ENCODE peak calls at places on chromosomes 16 and 17, in four cellular contexts. One of them, this sample, is unnamed. For H3K4me1, the result is how much of the 10 kb centered on the place peaks cover.

GRCh38 chr16:8931864-8932263 is 31.8 kb downstream of the USP7 start:
- DNase-seq in spleen: no peak
- DNase-seq in heart left ventricle: peak
- DNase-seq in left ventricle myocardium inferior: peak
- DNase-seq in this sample: no peak

GRCh38 chr17:43356999-43357398 is 41.8 kb upstream of the ARL4D start:
- DNase-seq in heart left ventricle: no peak
- DNase-seq in left ventricle myocardium inferior: no peak
- DNase-seq in spleen: no peak
- DNase-seq in this sample: no peak

GRCh38 chr17:31580331-31581021 is 189.0 kb downstream of the RAB11FIP4 start:
- DNase-seq in spleen: no peak
- DNase-seq in heart left ventricle: no peak
- DNase-seq in left ventricle myocardium inferior: no peak
- DNase-seq in this sample: peak

GRCh38 chr17:50686494-50687199 is 21.1 kb downstream of the ANKRD40 start:
- DNase-seq in heart left ventricle: peak
- DNase-seq in left ventricle myocardium inferior: no peak
- DNase-seq in spleen: no peak
- DNase-seq in this sample: peak

GRCh38 chr17:49969134-49969759 is at the start of gene DLX4:
- DNase-seq in heart left ventricle: no peak
- DNase-seq in spleen: no peak
- DNase-seq in left ventricle myocardium inferior: no peak
- DNase-seq in this sample: no peak

GRCh38 chr17:45705123-45706009 is 78.8 kb upstream of the CRHR1 start:
- DNase-seq in spleen: no peak
- DNase-seq in left ventricle myocardium inferior: no peak
- DNase-seq in heart left ventricle: no peak
- DNase-seq in this sample: no peak

GRCh38 chr17:45771473-45771959 is 12.6 kb upstream of the CRHR1 start:
- DNase-seq in spleen: no peak
- DNase-seq in heart left ventricle: no peak
- DNase-seq in left ventricle myocardium inferior: no peak
- DNase-seq in this sample: no peak

GRCh38 chr17:42667088-42667951 is 8.2 kb downstream of the TUBG2 start:
- DNase-seq in heart left ventricle: peak
- DNase-seq in spleen: peak
- DNase-seq in left ventricle myocardium inferior: no peak
- DNase-seq in this sample: no peak

GRCh38 chr16:70482624-70483023 is 28.2 kb downstream of the FCSK start:
- DNase-seq in left ventricle myocardium inferior: no peak
- DNase-seq in spleen: no peak
- DNase-seq in heart left ventricle: no peak
- DNase-seq in this sample: no peak
- H3K27ac ChIP-seq in left ventricle myocardium inferior: no peak
- H3K27ac ChIP-seq in spleen: no peak
- H3K27ac ChIP-seq in heart left ventricle: no peak
- H3K27ac ChIP-seq in this sample: no peak

GRCh38 chr16:4383591-4384495 is 12.2 kb downstream of the VASN start:
- DNase-seq in spleen: no peak
- DNase-seq in left ventricle myocardium inferior: no peak
- DNase-seq in heart left ventricle: no peak
- DNase-seq in this sample: no peak
- H3K4me1 ChIP-seq in spleen: under half
- H3K4me1 ChIP-seq in left ventricle myocardium inferior: half or more
- H3K4me1 ChIP-seq in heart left ventricle: under half
- H3K4me1 ChIP-seq in this sample: half or more

GRCh38 chr16:2163211-2163881 is 7.8 kb downstream of the TRAF7 start:
- DNase-seq in heart left ventricle: no peak
- DNase-seq in spleen: no peak
- DNase-seq in left ventricle myocardium inferior: no peak
- DNase-seq in this sample: no peak
- H3K27ac ChIP-seq in heart left ventricle: no peak
- H3K27ac ChIP-seq in spleen: no peak
- H3K27ac ChIP-seq in left ventricle myocardium inferior: no peak
- H3K27ac ChIP-seq in this sample: no peak

GRCh38 chr16:69926241-69926640 is 24.9 kb upstream of the CLEC18A start:
- DNase-seq in heart left ventricle: no peak
- DNase-seq in left ventricle myocardium inferior: no peak
- DNase-seq in spleen: no peak
- DNase-seq in this sample: no peak

GRCh38 chr16:69927056-69927757 is 23.9 kb upstream of the CLEC18A start:
- DNase-seq in spleen: no peak
- DNase-seq in heart left ventricle: peak
- DNase-seq in left ventricle myocardium inferior: peak
- DNase-seq in this sample: peak

GRCh38 chr16:69924777-69925191 is 26.4 kb upstream of the CLEC18A start:
- DNase-seq in heart left ventricle: peak
- DNase-seq in left ventricle myocardium inferior: peak
- DNase-seq in spleen: no peak
- DNase-seq in this sample: peak

GRCh38 chr16:69924041-69924775 is 26.9 kb upstream of the CLEC18A start:
- DNase-seq in left ventricle myocardium inferior: no peak
- DNase-seq in heart left ventricle: no peak
- DNase-seq in spleen: no peak
- DNase-seq in this sample: no peak

GRCh38 chr16:69925311-69925710 is 25.8 kb upstream of the CLEC18A start:
- DNase-seq in heart left ventricle: no peak
- DNase-seq in spleen: no peak
- DNase-seq in left ventricle myocardium inferior: no peak
- DNase-seq in this sample: no peak
- H3K4me1 ChIP-seq in heart left ventricle: half or more
- H3K4me1 ChIP-seq in spleen: under half
- H3K4me1 ChIP-seq in left ventricle myocardium inferior: half or more
- H3K4me1 ChIP-seq in this sample: half or more

DNA sequence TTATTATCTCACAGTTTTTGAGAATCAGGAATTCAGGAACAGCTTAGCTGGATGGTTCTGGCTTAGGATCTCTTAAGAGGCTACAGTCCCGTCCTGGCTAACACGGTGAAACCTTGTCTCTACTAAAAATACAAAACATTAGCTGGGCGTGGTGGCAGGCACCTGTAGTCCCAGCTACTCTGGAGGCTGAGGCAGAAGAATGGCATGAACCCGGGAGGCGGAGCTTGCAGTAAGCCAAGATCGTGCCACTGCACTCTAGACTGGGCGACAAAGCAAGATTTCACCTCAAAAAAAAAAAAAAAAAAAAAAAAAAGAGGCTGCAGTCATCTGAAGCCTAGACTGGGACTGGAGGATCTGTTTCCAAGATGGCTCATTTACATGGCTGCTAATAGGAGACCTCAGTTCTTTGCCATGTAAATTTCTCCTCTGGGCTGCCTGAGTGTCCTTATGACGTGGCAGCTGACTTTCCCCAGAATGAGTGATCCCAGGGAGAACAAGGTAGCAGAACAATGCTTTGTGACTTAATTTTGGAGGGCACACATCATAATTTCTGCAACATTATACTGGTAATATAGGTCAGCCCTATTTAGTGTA is 95.8 kb upstream of the CORO6 start:
- DNase-seq in left ventricle myocardium inferior: no peak
- DNase-seq in heart left ventricle: no peak
- DNase-seq in spleen: no peak
- DNase-seq in this sample: no peak
- H3K27ac ChIP-seq in left ventricle myocardium inferior: no peak
- H3K27ac ChIP-seq in heart left ventricle: no peak
- H3K27ac ChIP-seq in spleen: peak
- H3K27ac ChIP-seq in this sample: no peak

GRCh38 chr17:7575481-7575883 is 4.0 kb upstream of the CD68 start:
- DNase-seq in heart left ventricle: no peak
- DNase-seq in left ventricle myocardium inferior: no peak
- DNase-seq in spleen: no peak
- DNase-seq in this sample: no peak

GRCh38 chr17:7574176-7574953 is 5.1 kb upstream of the CD68 start:
- DNase-seq in spleen: no peak
- DNase-seq in heart left ventricle: no peak
- DNase-seq in left ventricle myocardium inferior: no peak
- DNase-seq in this sample: no peak

GRCh38 chr17:7572588-7573323 is 6.7 kb upstream of the CD68 start:
- DNase-seq in heart left ventricle: peak
- DNase-seq in left ventricle myocardium inferior: peak
- DNase-seq in spleen: peak
- DNase-seq in this sample: peak

GRCh38 chr17:7572338-7572587 is 7.2 kb upstream of the CD68 start:
- DNase-seq in spleen: no peak
- DNase-seq in heart left ventricle: no peak
- DNase-seq in left ventricle myocardium inferior: no peak
- DNase-seq in this sample: no peak

GRCh38 chr17:7573324-7574080 is 5.9 kb upstream of the CD68 start:
- DNase-seq in heart left ventricle: peak
- DNase-seq in spleen: peak
- DNase-seq in left ventricle myocardium inferior: peak
- DNase-seq in this sample: peak
- H3K4me1 ChIP-seq in heart left ventricle: under half
- H3K4me1 ChIP-seq in spleen: under half
- H3K4me1 ChIP-seq in left ventricle myocardium inferior: half or more
- H3K4me1 ChIP-seq in this sample: under half